ENCODE peak calls at places on chromosomes 7 and 10, in four cellular contexts. J is upper lobe of right lung; R is effector memory CD4-positive, alpha-beta T cell; T is left ventricle myocardium inferior. Y is an unnamed sample.
A peak's percentile ranks its signal among the peaks of the same experiment; 100 is the strongest.

GRCh38 chr10:121732676-121733445 is 134.6 kb upstream of the FGFR2 start:
- DNase-seq in J (no peak), R (no peak), T (no peak), Y (no peak)

GRCh38 chr10:12243860-12244620 is 48.1 kb downstream of the CDC123 start:
- DNase-seq in J (no peak), R (no peak), T (no peak), Y (no peak)

GRCh38 chr10:129790710-129791446 is 173.2 kb downstream of the EBF3 start:
- DNase-seq in J (no peak), R (no peak), T (no peak), Y (peak; percentile 57)

GRCh38 chr10:29841724-29842649 is 207.2 kb upstream of the SVIL start:
- DNase-seq in J (peak; percentile 67), R (no peak), T (peak; percentile 70), Y (peak; percentile 80)

GRCh38 chr10:70317943-70318318 is 34.1 kb upstream of the NPFFR1 start:
- DNase-seq in J (no peak), R (no peak), T (no peak), Y (peak; percentile 21)

GRCh38 chr10:52740913-52741675 is 31.5 kb downstream of the MBL2 start:
- DNase-seq in J (no peak), R (no peak), T (no peak), Y (no peak)

GRCh38 chr7:46775776-46776175 is 806.1 kb downstream of the TNS3 start:
- DNase-seq in J (no peak), R (no peak), T (no peak), Y (no peak)

GRCh38 chr10:108911814-108912541 is 1011.3 kb downstream of the XPNPEP1 start:
- DNase-seq in J (peak; percentile 70), R (no peak), T (peak; percentile 38), Y (peak; percentile 39)

GRCh38 chr7:43721193-43721806 is 8.0 kb downstream of the COA1 start:
- DNase-seq in J (no peak), R (no peak), T (no peak), Y (no peak)

GRCh38 chr10:19749185-19749729 is 67.0 kb upstream of the PLXDC2 start:
- DNase-seq in J (no peak), R (no peak), T (no peak), Y (no peak)

GRCh38 chr10:86938260-86938659 is 19.2 kb downstream of the MMRN2 start:
- DNase-seq in J (no peak), R (no peak), T (no peak), Y (no peak)

GRCh38 chr10:72019085-72019876 is 55.1 kb downstream of the CHST3 start:
- DNase-seq in J (no peak), R (no peak), T (no peak), Y (no peak)

GRCh38 chr10:89283174-89283987 is 18.5 kb upstream of the IFIT2 start:
- DNase-seq in J (no peak), R (no peak), T (no peak), Y (no peak)

GRCh38 chr10:89281606-89282395 is 20.0 kb upstream of the IFIT2 start:
- DNase-seq in J (no peak), R (no peak), T (no peak), Y (no peak)

GRCh38 chr10:89278034-89278535 is 23.8 kb upstream of the IFIT2 start:
- DNase-seq in J (no peak), R (no peak), T (no peak), Y (no peak)

GRCh38 chr10:89280501-89280900 is 21.3 kb upstream of the IFIT2 start:
- DNase-seq in J (no peak), R (no peak), T (no peak), Y (no peak)

GRCh38 chr10:89279449-89279869 is 22.4 kb upstream of the IFIT2 start:
- DNase-seq in J (no peak), R (no peak), T (no peak), Y (no peak)
- H3K4me1 ChIP-seq in J (peaks cover 36% of the 10 kb centered on the region), R (no peaks in the 10 kb centered on the region), T (peaks cover 49% of the 10 kb centered on the region), Y (peaks cover 4% of the 10 kb centered on the region)

DNA sequence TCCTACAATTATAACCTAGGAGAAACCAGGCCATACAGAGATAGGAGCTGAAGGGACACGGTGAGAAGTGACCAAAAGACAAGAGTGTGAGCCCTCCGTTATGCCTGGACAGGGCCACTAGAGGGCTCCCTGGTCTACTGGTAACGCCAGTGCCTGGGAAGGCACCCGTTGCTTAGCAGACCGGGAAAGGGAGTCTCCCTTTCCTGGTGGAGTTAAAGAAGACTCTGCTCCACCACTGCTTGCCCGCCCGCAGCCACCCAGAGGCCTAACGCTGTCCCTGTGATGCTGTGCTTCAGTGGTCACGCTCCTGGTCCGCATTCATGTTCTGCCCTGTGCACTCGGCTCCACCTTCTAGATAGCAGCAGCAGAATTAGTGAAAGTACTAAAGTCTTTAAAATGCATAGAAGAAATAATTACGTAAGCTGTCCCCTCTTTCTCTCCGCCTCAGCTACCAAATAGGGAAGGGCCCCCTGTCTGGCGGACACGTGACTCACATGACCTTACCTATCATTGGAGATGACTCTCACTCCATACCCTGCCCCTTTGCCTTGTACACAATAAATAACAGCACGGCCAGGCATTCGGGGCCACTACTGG is 34.8 kb downstream of the GRID2IP start:
- DNase-seq in J (peak; percentile 88), R (peak; percentile 34), T (peak; percentile 81), Y (peak; percentile 90)
- H3K27ac ChIP-seq in J (no peak overlapping the region), R (no peak overlapping the region), T (peak overlapping the region; percentile 55), Y (no peak overlapping the region)

GRCh38 chr7:64642875-64643274 is 23.1 kb upstream of the ZNF107 start:
- DNase-seq in J (no peak), R (no peak), T (no peak), Y (no peak)
- H3K9me3 ChIP-seq in J (no peaks in the 10 kb centered on the region), R (no peaks in the 10 kb centered on the region), T (no peaks in the 10 kb centered on the region), Y (no peaks in the 10 kb centered on the region)

GRCh38 chr10:620417-620816 is 69.1 kb downstream of the DIP2C start:
- DNase-seq in J (no peak), R (no peak), T (no peak), Y (no peak)
- H3K4me1 ChIP-seq in J (peaks cover 7% of the 10 kb centered on the region), R (no peaks in the 10 kb centered on the region), T (peaks cover 88% of the 10 kb centered on the region), Y (peaks cover 2% of the 10 kb centered on the region)

DNA sequence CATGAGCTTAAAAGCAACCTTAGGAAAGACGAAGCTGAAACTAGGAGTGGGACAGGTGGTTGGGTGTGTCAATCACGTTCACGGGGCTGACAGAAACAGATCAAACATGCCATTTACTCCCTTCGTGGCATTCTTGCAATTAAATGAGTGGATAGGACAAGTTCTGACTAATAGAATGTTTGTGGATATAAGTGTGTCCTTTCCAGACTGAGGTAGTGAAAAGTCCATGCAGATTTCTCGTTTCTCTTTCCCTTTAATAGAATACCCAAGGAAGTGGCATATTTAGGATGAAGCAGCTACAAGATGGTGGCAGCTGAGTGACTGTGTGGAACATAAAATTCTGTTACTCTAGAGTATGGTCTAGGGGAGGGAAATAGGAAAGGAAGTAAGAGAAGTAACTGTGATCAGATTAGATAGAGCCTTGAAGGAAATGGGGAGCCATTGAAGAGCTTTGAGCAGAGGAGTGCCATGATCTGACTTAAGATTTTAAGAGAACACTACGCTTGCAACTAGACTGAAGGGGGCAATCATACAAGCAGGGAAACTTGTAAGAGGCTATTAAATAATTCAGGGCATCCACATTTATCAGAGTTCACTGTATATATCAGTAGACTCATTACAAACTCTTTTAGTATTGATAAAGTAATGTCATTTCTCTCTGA is 46.3 kb upstream of the HYAL4 start:
- DNase-seq in J (no peak), R (no peak), T (no peak), Y (no peak)
- H3K27ac ChIP-seq in J (peak overlapping the region; percentile 52), R (no peak overlapping the region), T (no peak overlapping the region), Y (no peak overlapping the region)

DNA sequence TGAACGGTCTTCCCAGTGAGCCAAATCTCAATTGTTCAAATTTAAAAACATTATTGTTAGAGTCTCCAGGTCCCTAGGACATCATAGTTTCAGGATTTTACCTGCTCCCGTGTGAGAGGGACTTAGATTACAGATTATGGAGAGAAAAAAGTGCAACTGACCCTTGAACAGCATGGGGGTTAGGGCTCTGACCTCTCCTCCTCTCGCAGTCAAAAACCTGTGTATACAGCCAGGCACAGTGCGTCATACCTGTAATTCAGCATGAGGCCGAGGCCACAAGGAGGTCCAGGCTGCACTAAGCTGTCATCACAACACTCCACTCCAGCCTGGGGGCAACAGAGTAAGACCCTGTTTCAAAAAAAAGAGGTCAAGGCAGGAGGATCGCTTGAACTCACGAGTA is 25.5 kb downstream of the BAZ1B start:
- DNase-seq in J (no peak), R (no peak), T (no peak), Y (no peak)
- H3K9me3 ChIP-seq in J (no peaks in the 10 kb centered on the region), R (no peaks in the 10 kb centered on the region), T (no peaks in the 10 kb centered on the region), Y (no peaks in the 10 kb centered on the region)

DNA sequence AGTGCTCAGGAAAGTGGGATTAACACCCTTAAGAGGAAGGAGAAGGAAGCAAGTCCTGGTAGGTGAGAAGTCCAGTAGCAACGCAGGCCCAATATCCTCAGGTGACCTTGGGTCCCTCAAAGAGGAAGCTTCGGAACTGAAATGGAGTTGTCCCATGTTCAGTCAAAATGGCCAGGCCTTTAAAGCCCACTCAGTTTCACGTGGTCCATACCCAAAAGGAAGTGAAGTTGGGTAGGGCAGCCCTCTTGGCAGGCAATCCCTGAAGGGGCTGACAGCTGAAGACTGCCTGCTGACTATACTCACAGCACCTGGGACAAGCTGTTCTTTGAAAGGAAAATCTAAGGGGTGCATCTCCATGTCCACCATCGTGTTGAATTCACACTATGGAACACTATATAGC is 3.0 kb downstream of the GSAP start:
- DNase-seq in J (no peak), R (no peak), T (no peak), Y (no peak)
- H3K4me1 ChIP-seq in J (peaks cover 30% of the 10 kb centered on the region), R (peaks cover 5% of the 10 kb centered on the region), T (peaks cover 30% of the 10 kb centered on the region), Y (no peaks in the 10 kb centered on the region)

Y was measured in aorta.